ENCODE peak calls at places on chromosomes 16 and 17, in nine cellular contexts. D, V, L, C, I, R, J, Q and B are unnamed samples.

GRCh38 chr16:55569025-55569424 is 2.5 kb downstream of the CAPNS2 start:
- DNase-seq in D (no peak), V (no peak), L (no peak), C (no peak), I (no peak), R (no peak), J (no peak), Q (no peak), B (no peak)

GRCh38 chr17:9513266-9513665 is 62.4 kb downstream of the STX8 start:
- DNase-seq in D (no peak), V (no peak), L (no peak), C (no peak), I (no peak), R (no peak), J (no peak), Q (no peak), B (no peak)

GRCh38 chr17:37274432-37274831 is 101.4 kb upstream of the C17orf78 start:
- DNase-seq in D (no peak), V (no peak), L (no peak), C (no peak), I (no peak), R (no peak), J (no peak), Q (no peak), B (no peak)

GRCh38 chr17:54900457-54901229 is at the start of gene TOM1L1:
- DNase-seq in D (peak), V (peak), L (peak), C (no peak), I (peak), R (peak), J (peak), Q (peak), B (no peak)

GRCh38 chr17:29577778-29578211 is 9.3 kb downstream of the TP53I13 start:
- DNase-seq in D (no peak), V (peak), L (no peak), C (no peak), I (no peak), R (no peak), J (no peak), Q (no peak), B (no peak)

GRCh38 chr16:55323637-55324490 is at the start of gene IRX6:
- DNase-seq in D (peak), V (no peak), L (peak), C (no peak), I (no peak), R (no peak), J (no peak), Q (no peak), B (no peak)

GRCh38 chr17:7177954-7178477 is 1.2 kb downstream of the ASGR1 start:
- DNase-seq in D (no peak), V (peak), L (peak), C (no peak), I (no peak), R (no peak), J (no peak), Q (no peak), B (no peak)

GRCh38 chr16:75064403-75065148 is 52.0 kb downstream of the LDHD start:
- DNase-seq in D (no peak), V (peak), L (no peak), C (no peak), I (no peak), R (no peak), J (no peak), Q (no peak), B (no peak)

GRCh38 chr17:1228752-1229353 is 41.4 kb upstream of the BHLHA9 start:
- DNase-seq in D (no peak), V (no peak), L (no peak), C (no peak), I (no peak), R (no peak), J (no peak), Q (no peak), B (no peak)

GRCh38 chr17:78364436-78365281 is 4.8 kb upstream of the SOCS3 start:
- DNase-seq in D (no peak), V (no peak), L (no peak), C (no peak), I (no peak), R (peak), J (no peak), Q (no peak), B (no peak)

GRCh38 chr16:79278506-79278905 is 322.0 kb downstream of the MAF start:
- DNase-seq in D (no peak), V (no peak), L (no peak), C (peak), I (no peak), R (no peak), J (no peak), Q (no peak), B (no peak)

GRCh38 chr16:924806-925205 is 46.0 kb downstream of the LMF1 start:
- DNase-seq in D (no peak), V (no peak), L (no peak), C (no peak), I (no peak), R (no peak), J (no peak), Q (no peak), B (no peak)

GRCh38 chr17:17353625-17354484 is 50.7 kb downstream of the NT5M start:
- DNase-seq in D (no peak), V (no peak), L (no peak), C (no peak), I (no peak), R (peak), J (no peak), Q (peak), B (no peak)

GRCh38 chr16:11677451-11677951 is 9.2 kb downstream of the SNN start:
- DNase-seq in D (no peak), V (no peak), L (peak), C (no peak), I (no peak), R (no peak), J (no peak), Q (no peak), B (no peak)

GRCh38 chr17:76414334-76415295 is 30.2 kb downstream of the SPHK1 start:
- DNase-seq in D (peak), V (no peak), L (peak), C (no peak), I (peak), R (no peak), J (no peak), Q (no peak), B (no peak)

GRCh38 chr17:57107498-57108101 is 22.6 kb downstream of the AKAP1 start:
- DNase-seq in D (no peak), V (peak), L (peak), C (no peak), I (no peak), R (no peak), J (no peak), Q (no peak), B (no peak)

GRCh38 chr16:81885976-81886586 is 107.0 kb downstream of the PLCG2 start:
- DNase-seq in D (no peak), V (no peak), L (peak), C (no peak), I (no peak), R (no peak), J (no peak), Q (no peak), B (no peak)

GRCh38 chr16:27863377-27863776 is 200.1 kb downstream of the GSG1L start:
- DNase-seq in D (no peak), V (no peak), L (no peak), C (no peak), I (no peak), R (no peak), J (no peak), Q (no peak), B (no peak)

GRCh38 chr17:69883139-69883538 is 191.9 kb upstream of the KCNJ16 start:
- DNase-seq in D (no peak), V (no peak), L (no peak), C (no peak), I (no peak), R (no peak), J (no peak), Q (no peak), B (no peak)

GRCh38 chr16:82425661-82426060 is 201.1 kb upstream of the CDH13 start:
- DNase-seq in D (no peak), V (no peak), L (no peak), C (no peak), I (no peak), R (no peak), J (no peak), Q (no peak), B (no peak)

GRCh38 chr16:21523411-21524067 is 75.8 kb upstream of the METTL9 start:
- DNase-seq in D (no peak), V (peak), L (no peak), C (no peak), I (no peak), R (peak), J (no peak), Q (no peak), B (no peak)

GRCh38 chr17:1256699-1257098 is 13.5 kb upstream of the BHLHA9 start:
- DNase-seq in D (no peak), V (no peak), L (no peak), C (no peak), I (no peak), R (no peak), J (no peak), Q (no peak), B (no peak)

GRCh38 chr17:56975656-56976055 is 2.3 kb upstream of the SCPEP1 start:
- DNase-seq in D (no peak), V (no peak), L (no peak), C (no peak), I (no peak), R (no peak), J (no peak), Q (no peak), B (no peak)

GRCh38 chr17:67477687-67478086 is 100.6 kb downstream of the PITPNC1 start:
- DNase-seq in D (no peak), V (no peak), L (no peak), C (peak), I (no peak), R (no peak), J (no peak), Q (no peak), B (no peak)

GRCh38 chr17:48462946-48463345 is 32.9 kb upstream of the SKAP1 start:
- DNase-seq in D (no peak), V (no peak), L (peak), C (no peak), I (no peak), R (no peak), J (no peak), Q (no peak), B (no peak)

GRCh38 chr16:87317766-87318121 is 552 bp upstream of the C16orf95 start:
- DNase-seq in D (peak), V (no peak), L (peak), C (no peak), I (no peak), R (peak), J (peak), Q (no peak), B (no peak)

GRCh38 chr17:83114706-83115105 is 35.3 kb downstream of the METRNL start:
- DNase-seq in D (no peak), V (no peak), L (no peak), C (no peak), I (no peak), R (no peak), J (no peak), Q (no peak), B (no peak)

GRCh38 chr17:11747441-11747840 is 149.2 kb downstream of the DNAH9 start:
- DNase-seq in D (no peak), V (no peak), L (no peak), C (no peak), I (no peak), R (no peak), J (no peak), Q (no peak), B (no peak)

GRCh38 chr16:2212362-2213324 is 2.0 kb upstream of the BRICD5 start:
- DNase-seq in D (peak), V (peak), L (no peak), C (no peak), I (no peak), R (no peak), J (no peak), Q (peak), B (no peak)

GRCh38 chr16:6250516-6250915 is 1082.1 kb upstream of the RBFOX1 start:
- DNase-seq in D (no peak), V (no peak), L (no peak), C (no peak), I (no peak), R (no peak), J (no peak), Q (no peak), B (no peak)

GRCh38 chr17:73335591-73336503 is 24.0 kb upstream of the CDC42EP4 start:
- DNase-seq in D (no peak), V (no peak), L (no peak), C (no peak), I (no peak), R (no peak), J (no peak), Q (no peak), B (no peak)

GRCh38 chr16:47051031-47051430 is 77.6 kb upstream of the DNAJA2 start:
- DNase-seq in D (no peak), V (no peak), L (no peak), C (no peak), I (no peak), R (no peak), J (no peak), Q (no peak), B (no peak)

GRCh38 chr17:61048398-61049106 is 351.1 kb upstream of the TBX2 start:
- DNase-seq in D (no peak), V (no peak), L (no peak), C (no peak), I (no peak), R (no peak), J (no peak), Q (no peak), B (no peak)

GRCh38 chr16:68644715-68645493 is at the start of gene CDH3:
- DNase-seq in D (no peak), V (peak), L (peak), C (no peak), I (no peak), R (no peak), J (no peak), Q (peak), B (no peak)

GRCh38 chr17:65278050-65278819 is 141.1 kb downstream of the RGS9 start:
- DNase-seq in D (peak), V (peak), L (peak), C (no peak), I (no peak), R (no peak), J (no peak), Q (no peak), B (no peak)

GRCh38 chr17:69539781-69540319 is 125.4 kb downstream of the MAP2K6 start:
- DNase-seq in D (no peak), V (peak), L (no peak), C (no peak), I (no peak), R (no peak), J (peak), Q (no peak), B (no peak)

GRCh38 chr17:29042679-29043538 is at the start of gene PIPOX:
- DNase-seq in D (peak), V (no peak), L (peak), C (no peak), I (no peak), R (no peak), J (no peak), Q (no peak), B (peak)

GRCh38 chr17:63476857-63477470 is at the start of gene ACE:
- DNase-seq in D (no peak), V (no peak), L (peak), C (peak), I (no peak), R (no peak), J (no peak), Q (no peak), B (no peak)

GRCh38 chr17:63474174-63474913 is 2.5 kb upstream of the ACE start:
- DNase-seq in D (peak), V (no peak), L (no peak), C (no peak), I (no peak), R (no peak), J (no peak), Q (no peak), B (no peak)

GRCh38 chr17:63476494-63476856 is 386 bp upstream of the ACE start:
- DNase-seq in D (no peak), V (no peak), L (peak), C (peak), I (no peak), R (no peak), J (no peak), Q (no peak), B (no peak)

GRCh38 chr17:63474914-63475460 is 1.9 kb upstream of the ACE start:
- DNase-seq in D (no peak), V (no peak), L (no peak), C (no peak), I (no peak), R (no peak), J (no peak), Q (no peak), B (no peak)

GRCh38 chr17:63475491-63476412 is 1.1 kb upstream of the ACE start:
- DNase-seq in D (no peak), V (no peak), L (no peak), C (no peak), I (no peak), R (no peak), J (no peak), Q (no peak), B (no peak)
- H3K4me3 ChIP-seq in D (no peak), V (no peak), L (peak), C (peak), I (no peak), R (peak), J (no peak), Q (peak), B (peak)

GRCh38 chr17:50735287-50735686 is 15.9 kb downstream of the LUC7L3 start:
- DNase-seq in D (no peak), V (no peak), L (no peak), C (no peak), I (no peak), R (no peak), J (no peak), Q (no peak), B (no peak)

GRCh38 chr17:50731575-50732460 is 12.4 kb downstream of the LUC7L3 start:
- DNase-seq in D (no peak), V (no peak), L (no peak), C (no peak), I (no peak), R (no peak), J (no peak), Q (no peak), B (no peak)

GRCh38 chr17:50739098-50739497 is 19.7 kb downstream of the LUC7L3 start:
- DNase-seq in D (no peak), V (no peak), L (no peak), C (no peak), I (no peak), R (no peak), J (no peak), Q (no peak), B (no peak)

GRCh38 chr17:50737118-50737698 is 17.8 kb downstream of the LUC7L3 start:
- DNase-seq in D (no peak), V (no peak), L (no peak), C (no peak), I (no peak), R (no peak), J (no peak), Q (no peak), B (no peak)
- H3K27ac ChIP-seq in D (no peak), V (peak), L (no peak), C (no peak), I (no peak), R (no peak), J (no peak), Q (no peak), B (no peak)

DNA sequence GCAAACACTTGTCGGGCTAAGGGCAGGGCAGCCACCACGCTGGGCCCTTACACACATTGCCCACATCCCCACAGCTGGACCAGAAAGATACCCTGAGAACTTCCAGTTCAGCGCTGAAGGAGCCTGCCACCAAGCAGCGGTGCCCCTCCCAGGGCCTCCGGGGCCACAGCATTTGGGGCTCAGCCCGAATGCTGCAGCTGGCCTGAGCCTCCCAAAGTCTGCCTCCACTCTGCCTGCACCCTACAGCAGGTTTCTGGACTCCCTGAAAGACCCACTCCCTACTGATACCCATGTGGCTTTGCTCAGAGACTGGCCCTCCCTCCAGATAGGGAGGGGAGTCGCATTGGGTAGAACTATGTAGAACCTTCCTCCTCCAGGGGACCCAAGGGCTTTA is 1.5 kb downstream of the MCRIP1 start:
- DNase-seq in D (no peak), V (no peak), L (no peak), C (no peak), I (no peak), R (no peak), J (no peak), Q (no peak), B (no peak)
- H3K4me3 ChIP-seq in D (no peak), V (no peak), L (no peak), C (no peak), I (peak), R (peak), J (peak), Q (no peak), B (no peak)

GRCh38 chr16:50602126-50602525 is 53.9 kb downstream of the NKD1 start:
- DNase-seq in D (no peak), V (no peak), L (no peak), C (no peak), I (no peak), R (no peak), J (no peak), Q (no peak), B (no peak)

GRCh38 chr16:50601341-50601740 is 53.1 kb downstream of the NKD1 start:
- DNase-seq in D (no peak), V (no peak), L (no peak), C (no peak), I (no peak), R (no peak), J (no peak), Q (no peak), B (no peak)

GRCh38 chr16:50603206-50604064 is 55.2 kb downstream of the NKD1 start:
- DNase-seq in D (no peak), V (no peak), L (no peak), C (no peak), I (peak), R (peak), J (no peak), Q (no peak), B (no peak)

GRCh38 chr16:50604065-50604418 is 55.8 kb downstream of the NKD1 start:
- DNase-seq in D (no peak), V (no peak), L (no peak), C (no peak), I (no peak), R (no peak), J (no peak), Q (no peak), B (no peak)

GRCh38 chr16:50602531-50603205 is 54.5 kb downstream of the NKD1 start:
- DNase-seq in D (no peak), V (no peak), L (no peak), C (peak), I (no peak), R (no peak), J (no peak), Q (peak), B (no peak)
- H3K27ac ChIP-seq in D (no peak), V (no peak), L (no peak), C (no peak), I (peak), R (peak), J (no peak), Q (no peak), B (no peak)

GRCh38 chr16:85464342-85465305 is 148.5 kb upstream of the GSE1 start:
- DNase-seq in D (no peak), V (no peak), L (no peak), C (no peak), I (no peak), R (no peak), J (no peak), Q (no peak), B (no peak)
- H3K4me3 ChIP-seq in D (no peak), V (no peak), L (no peak), C (no peak), I (no peak), R (no peak), J (no peak), Q (no peak), B (no peak)

DNA sequence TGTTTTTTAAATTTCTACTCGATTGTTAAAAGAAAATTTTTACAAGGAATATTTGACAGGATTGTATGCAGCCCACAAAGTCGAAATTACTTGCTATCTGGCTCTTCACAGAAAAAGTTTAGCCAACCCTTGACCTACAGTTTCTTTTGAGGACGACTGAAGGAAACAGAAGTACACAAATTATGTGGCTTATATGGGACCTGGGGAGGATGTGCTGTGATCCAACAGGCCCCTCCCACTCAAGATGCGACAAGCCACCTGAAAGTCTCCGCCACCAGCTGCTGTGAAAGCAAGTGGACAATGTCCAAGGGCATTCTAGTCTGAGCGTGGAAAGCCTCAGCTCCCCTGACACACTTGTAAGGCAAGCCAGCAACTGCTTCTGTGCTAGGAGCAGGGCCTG is 42.4 kb upstream of the SLC25A19 start:
- DNase-seq in D (no peak), V (no peak), L (no peak), C (no peak), I (no peak), R (no peak), J (no peak), Q (no peak), B (no peak)
- H3K27ac ChIP-seq in D (no peak), V (no peak), L (no peak), C (no peak), I (no peak), R (no peak), J (no peak), Q (no peak), B (no peak)

GRCh38 chr17:38509008-38509771 is 80.9 kb downstream of the ARHGAP23 start:
- DNase-seq in D (peak), V (no peak), L (peak), C (peak), I (no peak), R (no peak), J (peak), Q (peak), B (no peak)
- H3K4me3 ChIP-seq in D (no peak), V (no peak), L (peak), C (peak), I (peak), R (peak), J (no peak), Q (peak), B (peak)

DNA sequence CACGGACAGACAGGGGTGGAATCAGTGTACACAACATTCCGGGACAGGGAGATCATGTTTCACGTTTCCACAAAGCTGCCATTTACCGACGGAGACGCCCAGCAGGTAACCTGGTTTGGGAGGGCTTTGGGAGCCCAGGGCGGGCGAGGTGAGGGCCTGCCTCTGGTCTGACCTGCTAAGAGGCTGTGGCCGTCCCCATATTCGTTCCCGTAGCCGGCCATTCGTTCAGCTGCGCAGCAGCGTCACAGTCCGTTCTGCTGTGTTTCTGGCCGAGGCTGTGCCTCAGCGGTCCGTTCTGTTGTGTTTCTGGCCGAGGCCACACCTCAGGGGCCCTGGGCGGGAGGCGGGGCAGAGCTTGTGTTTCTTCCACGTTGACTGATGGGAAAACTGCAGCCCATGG is 68.0 kb downstream of the OR1D5 start:
- DNase-seq in D (peak), V (no peak), L (no peak), C (no peak), I (no peak), R (no peak), J (no peak), Q (peak), B (no peak)
- H3K27ac ChIP-seq in D (no peak), V (no peak), L (no peak), C (no peak), I (no peak), R (no peak), J (no peak), Q (peak), B (no peak)